ENCODE peak calls at places on chromosomes 11 and 22, in five cellular contexts. B is spleen; V is psoas muscle; T is cardiac muscle cell; C is activated CD4-positive, alpha-beta T cell treated with anti-CD3 and anti-CD28 coated beads, Interleukin-2, amount 10 ng/mL, durations not matched to agents 7 days and 5 days. K is an unnamed sample.

GRCh38 chr11:110797453-110797852 is 85.2 kb upstream of the ARHGAP20 start:
- DNase-seq in B (no peak), V (no peak), T (no peak), C (no peak), K (no peak)

GRCh38 chr22:29202231-29203192 is 3.2 kb upstream of the EMID1 start:
- DNase-seq in B (peak), V (peak), T (no peak), C (peak), K (no peak)

GRCh38 chr22:37626144-37626543 is 13.3 kb upstream of the SH3BP1 start:
- DNase-seq in B (peak), V (peak), T (no peak), C (no peak), K (no peak)

GRCh38 chr22:43375951-43376455 is 32.8 kb upstream of the SCUBE1 start:
- DNase-seq in B (no peak), V (no peak), T (no peak), C (no peak), K (no peak)

GRCh38 chr22:36184433-36185035 is 17.1 kb downstream of the APOL4 start:
- DNase-seq in B (no peak), V (no peak), T (no peak), C (no peak), K (no peak)

GRCh38 chr11:73326929-73327811 is 19.1 kb downstream of the ARHGEF17 start:
- DNase-seq in B (no peak), V (no peak), T (no peak), C (no peak), K (no peak)

GRCh38 chr11:106917973-106918372 is 100.3 kb downstream of the GUCY1A2 start:
- DNase-seq in B (no peak), V (no peak), T (peak), C (no peak), K (peak)

GRCh38 chr11:31106963-31107576 is 262.5 kb downstream of the DCDC1 start:
- DNase-seq in B (no peak), V (peak), T (peak), C (peak), K (peak)

GRCh38 chr11:114774599-114775365 is 96.5 kb downstream of the NXPE2 start:
- DNase-seq in B (no peak), V (peak), T (peak), C (no peak), K (peak)

GRCh38 chr11:36164522-36165250 is 124.5 kb downstream of the COMMD9 start:
- DNase-seq in B (no peak), V (no peak), T (no peak), C (no peak), K (no peak)

GRCh38 chr22:48576333-48577013 is 1251.2 kb downstream of the BRD1 start:
- DNase-seq in B (no peak), V (no peak), T (peak), C (no peak), K (no peak)

GRCh38 chr11:1774886-1775285 is 11.2 kb upstream of the CTSD start:
- DNase-seq in B (peak), V (no peak), T (no peak), C (no peak), K (no peak)

GRCh38 chr11:96218013-96218412 is 125.0 kb downstream of the MAML2 start:
- DNase-seq in B (no peak), V (no peak), T (no peak), C (no peak), K (no peak)

GRCh38 chr11:69425444-69425843 is 56.0 kb upstream of the LINC01488 start:
- DNase-seq in B (peak), V (no peak), T (no peak), C (no peak), K (no peak)

GRCh38 chr11:32615422-32615821 is 31.8 kb downstream of the EIF3M start:
- DNase-seq in B (no peak), V (no peak), T (peak), C (no peak), K (no peak)

GRCh38 chr11:47161134-47161854 is 15.4 kb downstream of the ARFGAP2 start:
- DNase-seq in B (no peak), V (peak), T (peak), C (peak), K (peak)

GRCh38 chr22:29330753-29331152 is 15.3 kb upstream of the RASL10A start:
- DNase-seq in B (no peak), V (peak), T (no peak), C (no peak), K (no peak)

GRCh38 chr11:14390669-14391068 is 31.7 kb upstream of the RRAS2 start:
- DNase-seq in B (no peak), V (no peak), T (no peak), C (no peak), K (no peak)

GRCh38 chr11:120632579-120632978 is 121.0 kb downstream of the GRIK4 start:
- DNase-seq in B (no peak), V (no peak), T (no peak), C (no peak), K (no peak)

GRCh38 chr11:23680488-23681230 is 816.2 kb upstream of the LUZP2 start:
- DNase-seq in B (peak), V (no peak), T (no peak), C (no peak), K (no peak)

GRCh38 chr11:8192016-8192895 is 23.4 kb upstream of the RIC3 start:
- DNase-seq in B (peak), V (peak), T (peak), C (peak), K (peak)

GRCh38 chr11:118106789-118107335 is 20.1 kb upstream of the SMIM35 start:
- DNase-seq in B (no peak), V (no peak), T (no peak), C (no peak), K (peak)

GRCh38 chr11:132821027-132821426 is 711.3 kb downstream of the OPCML start:
- DNase-seq in B (no peak), V (no peak), T (no peak), C (no peak), K (no peak)

K was measured in HTR-8/SVneo.